ENCODE peak calls at places on chromosomes 2 and 18, in five cellular contexts. A is choroid plexus epithelial cell, E is cardiac muscle cell, X is WTC11, K is pancreas. I is an unnamed sample.

GRCh38 chr2:877747-878146 is 72.9 kb upstream of the SNTG2 start:
- DNase-seq in X (no peak), E (no peak), K (no peak), A (no peak), I (no peak)

GRCh38 chr2:38039111-38039510 is 36.8 kb downstream of the CYP1B1 start:
- DNase-seq in K (no peak), A (peak), X (no peak), E (peak), I (no peak)

GRCh38 chr2:191627518-191627917 is 50.4 kb upstream of the NABP1 start:
- DNase-seq in K (no peak), A (no peak), E (no peak), X (no peak), I (no peak)

GRCh38 chr2:174333017-174333501 is 1.7 kb upstream of the SP9 start:
- DNase-seq in K (no peak), E (no peak), A (no peak), X (no peak), I (no peak)

GRCh38 chr2:201204655-201205515 is 21.9 kb downstream of the CASP10 start:
- DNase-seq in K (no peak), E (no peak), A (no peak), X (no peak), I (no peak)

GRCh38 chr2:122531803-122532344 is 776.4 kb downstream of the TSN start:
- DNase-seq in E (peak), K (no peak), A (no peak), X (peak), I (peak)

GRCh38 chr2:232432598-232433184 is 23.3 kb upstream of the ALPI start:
- DNase-seq in K (no peak), A (no peak), X (peak), E (no peak), I (peak)

GRCh38 chr2:191249131-191249813 is 4.1 kb downstream of the MYO1B start:
- DNase-seq in X (no peak), A (peak), E (peak), K (no peak), I (no peak)

GRCh38 chr2:15042824-15043223 is 410.3 kb downstream of the LRATD1 start:
- DNase-seq in X (no peak), E (peak), K (no peak), A (peak), I (no peak)

GRCh38 chr2:220394433-220394832 is 767.0 kb downstream of the SLC4A3 start:
- DNase-seq in A (peak), X (no peak), K (no peak), E (peak), I (no peak)
- TF ChIP-seq CTCF in A (no peak), X (no peak), K (no peak), E (no peak), I (no peak)

GRCh38 chr2:128314026-128314347 is 4.7 kb downstream of the HS6ST1 start:
- DNase-seq in K (no peak), A (no peak), E (no peak), X (no peak), I (no peak)
- TF ChIP-seq CTCF in K (no peak), A (no peak), E (no peak), X (no peak), I (no peak)

DNA sequence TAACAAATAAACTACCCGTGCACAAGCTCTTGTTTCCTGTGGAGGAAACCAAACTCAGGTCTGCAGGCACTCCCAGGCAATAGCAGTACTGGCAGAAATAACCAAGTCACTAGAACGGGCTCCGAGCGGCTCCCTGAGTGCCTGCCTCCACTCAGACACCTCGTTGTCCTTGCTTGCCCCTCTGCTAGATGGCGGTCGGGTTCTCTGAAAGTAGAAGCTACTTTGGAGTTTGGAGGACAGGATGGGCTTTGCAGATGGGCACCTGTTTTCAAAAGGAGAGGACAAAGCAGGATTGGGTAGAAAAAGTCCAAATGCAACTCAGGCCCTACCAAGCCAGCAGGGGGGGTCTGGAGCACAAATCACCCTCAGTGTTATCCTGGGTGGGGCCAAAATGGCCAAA is 136.4 kb downstream of the LRRC30 start:
- DNase-seq in X (peak), A (no peak), K (no peak), E (no peak), I (no peak)
- TF ChIP-seq CTCF in X (peak), A (peak), K (no peak), E (no peak), I (no peak)

DNA sequence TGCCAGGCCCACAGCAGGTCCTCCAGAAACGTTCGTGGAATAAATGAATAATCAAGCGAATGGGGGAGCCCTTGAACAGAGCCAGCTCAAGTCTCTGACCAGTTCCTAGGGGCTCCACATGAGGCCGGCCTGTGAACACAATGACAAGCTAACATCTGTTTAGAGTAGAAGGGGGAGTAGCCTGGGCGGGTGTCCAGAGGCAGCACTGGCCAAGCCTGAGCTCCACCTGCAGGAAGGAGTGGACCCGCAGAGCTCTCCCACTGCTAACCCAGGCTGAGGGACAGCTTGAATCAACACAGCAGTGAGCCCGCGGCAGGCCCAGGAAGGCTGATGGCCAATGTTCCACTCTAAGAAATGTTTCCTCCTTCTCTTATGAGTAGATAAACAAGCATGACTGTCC is 234.8 kb upstream of the RAB6C start:
- DNase-seq in A (no peak), K (peak), X (peak), E (no peak), I (no peak)
- TF ChIP-seq CTCF in A (no peak), K (no peak), X (no peak), E (no peak), I (no peak)

I was measured in glutamatergic neuron.